ENCODE peak calls at places on chromosome 1, in ten cellular contexts. One of them, this sample, is unnamed.

GRCh38 chr1:51421961-51422360 is 91.6 kb upstream of the TTC39A start:
- DNase-seq in bronchial epithelial cell: peak
- DNase-seq in naive thymus-derived CD8-positive, alpha-beta T cell: no peak
- DNase-seq in NCI-H1417 treated with DMSO at 0.1 percent for 48 hours: no peak
- DNase-seq in activated CD4-positive, alpha-beta T cell treated with anti-CD3 and anti-CD28 coated beads, Interleukin-2, amount 50 U/mL, for 1 hour: no peak
- DNase-seq in stimulated activated CD4-positive, alpha-beta T cell treated with anti-CD3 and anti-CD28 coated beads, Interleukin-1b, Interleukin-23, amount 100 ng/mL, for 24 hours: no peak
- DNase-seq in CD8-positive, alpha-beta memory T cell: no peak
- DNase-seq in NCI-H82: peak
- DNase-seq in cerebellar cortex: peak
- DNase-seq in NCI-H2171 treated with DMSO at 0.1 percent for 48 hours: peak
- DNase-seq in this sample: peak

GRCh38 chr1:170239445-170239844 is 93.7 kb downstream of the NTMT2 start:
- DNase-seq in NCI-H1417 treated with DMSO at 0.1 percent for 48 hours: no peak
- DNase-seq in cerebellar cortex: no peak
- DNase-seq in NCI-H2171 treated with DMSO at 0.1 percent for 48 hours: no peak
- DNase-seq in naive thymus-derived CD8-positive, alpha-beta T cell: no peak
- DNase-seq in NCI-H82: no peak
- DNase-seq in CD8-positive, alpha-beta memory T cell: no peak
- DNase-seq in stimulated activated CD4-positive, alpha-beta T cell treated with anti-CD3 and anti-CD28 coated beads, Interleukin-1b, Interleukin-23, amount 100 ng/mL, for 24 hours: no peak
- DNase-seq in activated CD4-positive, alpha-beta T cell treated with anti-CD3 and anti-CD28 coated beads, Interleukin-2, amount 50 U/mL, for 1 hour: no peak
- DNase-seq in bronchial epithelial cell: peak
- DNase-seq in this sample: no peak

GRCh38 chr1:184524248-184524647 is 137.4 kb downstream of the C1orf21 start:
- DNase-seq in bronchial epithelial cell: peak
- DNase-seq in NCI-H1417 treated with DMSO at 0.1 percent for 48 hours: no peak
- DNase-seq in activated CD4-positive, alpha-beta T cell treated with anti-CD3 and anti-CD28 coated beads, Interleukin-2, amount 50 U/mL, for 1 hour: no peak
- DNase-seq in cerebellar cortex: no peak
- DNase-seq in naive thymus-derived CD8-positive, alpha-beta T cell: no peak
- DNase-seq in NCI-H2171 treated with DMSO at 0.1 percent for 48 hours: no peak
- DNase-seq in NCI-H82: no peak
- DNase-seq in stimulated activated CD4-positive, alpha-beta T cell treated with anti-CD3 and anti-CD28 coated beads, Interleukin-1b, Interleukin-23, amount 100 ng/mL, for 24 hours: no peak
- DNase-seq in CD8-positive, alpha-beta memory T cell: no peak
- DNase-seq in this sample: no peak

GRCh38 chr1:167957710-167958109 is 20.8 kb upstream of the MPC2 start:
- DNase-seq in NCI-H1417 treated with DMSO at 0.1 percent for 48 hours: no peak
- DNase-seq in stimulated activated CD4-positive, alpha-beta T cell treated with anti-CD3 and anti-CD28 coated beads, Interleukin-1b, Interleukin-23, amount 100 ng/mL, for 24 hours: no peak
- DNase-seq in cerebellar cortex: no peak
- DNase-seq in CD8-positive, alpha-beta memory T cell: no peak
- DNase-seq in NCI-H2171 treated with DMSO at 0.1 percent for 48 hours: no peak
- DNase-seq in NCI-H82: no peak
- DNase-seq in naive thymus-derived CD8-positive, alpha-beta T cell: no peak
- DNase-seq in bronchial epithelial cell: peak
- DNase-seq in activated CD4-positive, alpha-beta T cell treated with anti-CD3 and anti-CD28 coated beads, Interleukin-2, amount 50 U/mL, for 1 hour: no peak
- DNase-seq in this sample: no peak

GRCh38 chr1:34419662-34420061 is 243.0 kb downstream of the C1orf94 start:
- DNase-seq in NCI-H2171 treated with DMSO at 0.1 percent for 48 hours: peak
- DNase-seq in stimulated activated CD4-positive, alpha-beta T cell treated with anti-CD3 and anti-CD28 coated beads, Interleukin-1b, Interleukin-23, amount 100 ng/mL, for 24 hours: no peak
- DNase-seq in naive thymus-derived CD8-positive, alpha-beta T cell: no peak
- DNase-seq in bronchial epithelial cell: no peak
- DNase-seq in activated CD4-positive, alpha-beta T cell treated with anti-CD3 and anti-CD28 coated beads, Interleukin-2, amount 50 U/mL, for 1 hour: no peak
- DNase-seq in NCI-H82: peak
- DNase-seq in CD8-positive, alpha-beta memory T cell: no peak
- DNase-seq in NCI-H1417 treated with DMSO at 0.1 percent for 48 hours: no peak
- DNase-seq in cerebellar cortex: no peak
- DNase-seq in this sample: no peak

GRCh38 chr1:215631489-215631888 is 64.4 kb downstream of the KCTD3 start:
- DNase-seq in stimulated activated CD4-positive, alpha-beta T cell treated with anti-CD3 and anti-CD28 coated beads, Interleukin-1b, Interleukin-23, amount 100 ng/mL, for 24 hours: no peak
- DNase-seq in NCI-H2171 treated with DMSO at 0.1 percent for 48 hours: peak
- DNase-seq in NCI-H1417 treated with DMSO at 0.1 percent for 48 hours: peak
- DNase-seq in activated CD4-positive, alpha-beta T cell treated with anti-CD3 and anti-CD28 coated beads, Interleukin-2, amount 50 U/mL, for 1 hour: no peak
- DNase-seq in cerebellar cortex: peak
- DNase-seq in naive thymus-derived CD8-positive, alpha-beta T cell: no peak
- DNase-seq in bronchial epithelial cell: peak
- DNase-seq in NCI-H82: peak
- DNase-seq in CD8-positive, alpha-beta memory T cell: no peak
- DNase-seq in this sample: no peak

GRCh38 chr1:112435448-112435847 is 39.4 kb downstream of the CTTNBP2NL start:
- DNase-seq in NCI-H1417 treated with DMSO at 0.1 percent for 48 hours: no peak
- DNase-seq in naive thymus-derived CD8-positive, alpha-beta T cell: no peak
- DNase-seq in CD8-positive, alpha-beta memory T cell: no peak
- DNase-seq in NCI-H2171 treated with DMSO at 0.1 percent for 48 hours: no peak
- DNase-seq in bronchial epithelial cell: no peak
- DNase-seq in activated CD4-positive, alpha-beta T cell treated with anti-CD3 and anti-CD28 coated beads, Interleukin-2, amount 50 U/mL, for 1 hour: no peak
- DNase-seq in stimulated activated CD4-positive, alpha-beta T cell treated with anti-CD3 and anti-CD28 coated beads, Interleukin-1b, Interleukin-23, amount 100 ng/mL, for 24 hours: no peak
- DNase-seq in cerebellar cortex: no peak
- DNase-seq in NCI-H82: no peak
- DNase-seq in this sample: no peak

GRCh38 chr1:11671205-11671543 is 7.2 kb downstream of the FBXO6 start:
- DNase-seq in cerebellar cortex: no peak
- DNase-seq in NCI-H82: no peak
- DNase-seq in bronchial epithelial cell: no peak
- DNase-seq in CD8-positive, alpha-beta memory T cell: no peak
- DNase-seq in activated CD4-positive, alpha-beta T cell treated with anti-CD3 and anti-CD28 coated beads, Interleukin-2, amount 50 U/mL, for 1 hour: no peak
- DNase-seq in naive thymus-derived CD8-positive, alpha-beta T cell: no peak
- DNase-seq in stimulated activated CD4-positive, alpha-beta T cell treated with anti-CD3 and anti-CD28 coated beads, Interleukin-1b, Interleukin-23, amount 100 ng/mL, for 24 hours: no peak
- DNase-seq in NCI-H1417 treated with DMSO at 0.1 percent for 48 hours: no peak
- DNase-seq in NCI-H2171 treated with DMSO at 0.1 percent for 48 hours: no peak
- DNase-seq in this sample: no peak

GRCh38 chr1:53365405-53366063 is 37.7 kb upstream of the LRP8 start:
- DNase-seq in naive thymus-derived CD8-positive, alpha-beta T cell: no peak
- DNase-seq in stimulated activated CD4-positive, alpha-beta T cell treated with anti-CD3 and anti-CD28 coated beads, Interleukin-1b, Interleukin-23, amount 100 ng/mL, for 24 hours: no peak
- DNase-seq in NCI-H82: no peak
- DNase-seq in NCI-H2171 treated with DMSO at 0.1 percent for 48 hours: no peak
- DNase-seq in cerebellar cortex: no peak
- DNase-seq in CD8-positive, alpha-beta memory T cell: no peak
- DNase-seq in activated CD4-positive, alpha-beta T cell treated with anti-CD3 and anti-CD28 coated beads, Interleukin-2, amount 50 U/mL, for 1 hour: no peak
- DNase-seq in bronchial epithelial cell: no peak
- DNase-seq in NCI-H1417 treated with DMSO at 0.1 percent for 48 hours: no peak
- DNase-seq in this sample: no peak

GRCh38 chr1:9207086-9207485 is 27.5 kb upstream of the H6PD start:
- DNase-seq in naive thymus-derived CD8-positive, alpha-beta T cell: no peak
- DNase-seq in cerebellar cortex: no peak
- DNase-seq in bronchial epithelial cell: no peak
- DNase-seq in NCI-H82: no peak
- DNase-seq in activated CD4-positive, alpha-beta T cell treated with anti-CD3 and anti-CD28 coated beads, Interleukin-2, amount 50 U/mL, for 1 hour: no peak
- DNase-seq in NCI-H1417 treated with DMSO at 0.1 percent for 48 hours: no peak
- DNase-seq in NCI-H2171 treated with DMSO at 0.1 percent for 48 hours: no peak
- DNase-seq in stimulated activated CD4-positive, alpha-beta T cell treated with anti-CD3 and anti-CD28 coated beads, Interleukin-1b, Interleukin-23, amount 100 ng/mL, for 24 hours: no peak
- DNase-seq in CD8-positive, alpha-beta memory T cell: no peak
- DNase-seq in this sample: no peak

GRCh38 chr1:10559386-10559785 is 84.6 kb downstream of the PEX14 start:
- DNase-seq in cerebellar cortex: no peak
- DNase-seq in CD8-positive, alpha-beta memory T cell: no peak
- DNase-seq in bronchial epithelial cell: no peak
- DNase-seq in NCI-H1417 treated with DMSO at 0.1 percent for 48 hours: no peak
- DNase-seq in NCI-H82: no peak
- DNase-seq in naive thymus-derived CD8-positive, alpha-beta T cell: no peak
- DNase-seq in activated CD4-positive, alpha-beta T cell treated with anti-CD3 and anti-CD28 coated beads, Interleukin-2, amount 50 U/mL, for 1 hour: no peak
- DNase-seq in NCI-H2171 treated with DMSO at 0.1 percent for 48 hours: no peak
- DNase-seq in stimulated activated CD4-positive, alpha-beta T cell treated with anti-CD3 and anti-CD28 coated beads, Interleukin-1b, Interleukin-23, amount 100 ng/mL, for 24 hours: no peak
- DNase-seq in this sample: no peak

GRCh38 chr1:64327119-64327518 is 123.7 kb downstream of the UBE2U start:
- DNase-seq in NCI-H2171 treated with DMSO at 0.1 percent for 48 hours: no peak
- DNase-seq in CD8-positive, alpha-beta memory T cell: no peak
- DNase-seq in activated CD4-positive, alpha-beta T cell treated with anti-CD3 and anti-CD28 coated beads, Interleukin-2, amount 50 U/mL, for 1 hour: no peak
- DNase-seq in naive thymus-derived CD8-positive, alpha-beta T cell: no peak
- DNase-seq in bronchial epithelial cell: no peak
- DNase-seq in NCI-H1417 treated with DMSO at 0.1 percent for 48 hours: no peak
- DNase-seq in stimulated activated CD4-positive, alpha-beta T cell treated with anti-CD3 and anti-CD28 coated beads, Interleukin-1b, Interleukin-23, amount 100 ng/mL, for 24 hours: no peak
- DNase-seq in NCI-H82: no peak
- DNase-seq in cerebellar cortex: no peak
- DNase-seq in this sample: no peak

GRCh38 chr1:220170836-220171526 is 77.0 kb downstream of the IARS2 start:
- DNase-seq in CD8-positive, alpha-beta memory T cell: no peak
- DNase-seq in NCI-H2171 treated with DMSO at 0.1 percent for 48 hours: no peak
- DNase-seq in activated CD4-positive, alpha-beta T cell treated with anti-CD3 and anti-CD28 coated beads, Interleukin-2, amount 50 U/mL, for 1 hour: no peak
- DNase-seq in stimulated activated CD4-positive, alpha-beta T cell treated with anti-CD3 and anti-CD28 coated beads, Interleukin-1b, Interleukin-23, amount 100 ng/mL, for 24 hours: no peak
- DNase-seq in NCI-H1417 treated with DMSO at 0.1 percent for 48 hours: no peak
- DNase-seq in bronchial epithelial cell: no peak
- DNase-seq in NCI-H82: no peak
- DNase-seq in cerebellar cortex: no peak
- DNase-seq in naive thymus-derived CD8-positive, alpha-beta T cell: no peak
- DNase-seq in this sample: no peak

GRCh38 chr1:65717815-65718454 is 74.8 kb upstream of the PDE4B start:
- DNase-seq in activated CD4-positive, alpha-beta T cell treated with anti-CD3 and anti-CD28 coated beads, Interleukin-2, amount 50 U/mL, for 1 hour: no peak
- DNase-seq in CD8-positive, alpha-beta memory T cell: no peak
- DNase-seq in NCI-H2171 treated with DMSO at 0.1 percent for 48 hours: no peak
- DNase-seq in cerebellar cortex: peak
- DNase-seq in stimulated activated CD4-positive, alpha-beta T cell treated with anti-CD3 and anti-CD28 coated beads, Interleukin-1b, Interleukin-23, amount 100 ng/mL, for 24 hours: no peak
- DNase-seq in NCI-H1417 treated with DMSO at 0.1 percent for 48 hours: no peak
- DNase-seq in NCI-H82: peak
- DNase-seq in naive thymus-derived CD8-positive, alpha-beta T cell: no peak
- DNase-seq in bronchial epithelial cell: no peak
- DNase-seq in this sample: no peak

GRCh38 chr1:51548986-51549619 is 30.0 kb upstream of the EPS15 start:
- DNase-seq in NCI-H82: no peak
- DNase-seq in activated CD4-positive, alpha-beta T cell treated with anti-CD3 and anti-CD28 coated beads, Interleukin-2, amount 50 U/mL, for 1 hour: no peak
- DNase-seq in stimulated activated CD4-positive, alpha-beta T cell treated with anti-CD3 and anti-CD28 coated beads, Interleukin-1b, Interleukin-23, amount 100 ng/mL, for 24 hours: no peak
- DNase-seq in naive thymus-derived CD8-positive, alpha-beta T cell: no peak
- DNase-seq in bronchial epithelial cell: no peak
- DNase-seq in NCI-H1417 treated with DMSO at 0.1 percent for 48 hours: no peak
- DNase-seq in NCI-H2171 treated with DMSO at 0.1 percent for 48 hours: no peak
- DNase-seq in CD8-positive, alpha-beta memory T cell: no peak
- DNase-seq in cerebellar cortex: no peak
- DNase-seq in this sample: no peak

GRCh38 chr1:201847150-201847549 is 18.2 kb downstream of the IPO9 start:
- DNase-seq in naive thymus-derived CD8-positive, alpha-beta T cell: no peak
- DNase-seq in activated CD4-positive, alpha-beta T cell treated with anti-CD3 and anti-CD28 coated beads, Interleukin-2, amount 50 U/mL, for 1 hour: no peak
- DNase-seq in stimulated activated CD4-positive, alpha-beta T cell treated with anti-CD3 and anti-CD28 coated beads, Interleukin-1b, Interleukin-23, amount 100 ng/mL, for 24 hours: no peak
- DNase-seq in CD8-positive, alpha-beta memory T cell: no peak
- DNase-seq in bronchial epithelial cell: no peak
- DNase-seq in NCI-H1417 treated with DMSO at 0.1 percent for 48 hours: no peak
- DNase-seq in cerebellar cortex: peak
- DNase-seq in NCI-H2171 treated with DMSO at 0.1 percent for 48 hours: no peak
- DNase-seq in NCI-H82: no peak
- DNase-seq in this sample: no peak

GRCh38 chr1:192579319-192579738 is 3.8 kb downstream of the RGS1 start:
- DNase-seq in NCI-H2171 treated with DMSO at 0.1 percent for 48 hours: no peak
- DNase-seq in CD8-positive, alpha-beta memory T cell: no peak
- DNase-seq in bronchial epithelial cell: peak
- DNase-seq in NCI-H82: peak
- DNase-seq in stimulated activated CD4-positive, alpha-beta T cell treated with anti-CD3 and anti-CD28 coated beads, Interleukin-1b, Interleukin-23, amount 100 ng/mL, for 24 hours: no peak
- DNase-seq in naive thymus-derived CD8-positive, alpha-beta T cell: no peak
- DNase-seq in NCI-H1417 treated with DMSO at 0.1 percent for 48 hours: no peak
- DNase-seq in cerebellar cortex: peak
- DNase-seq in activated CD4-positive, alpha-beta T cell treated with anti-CD3 and anti-CD28 coated beads, Interleukin-2, amount 50 U/mL, for 1 hour: no peak
- DNase-seq in this sample: peak

GRCh38 chr1:14706656-14707055 is 108.2 kb downstream of the KAZN start:
- DNase-seq in CD8-positive, alpha-beta memory T cell: no peak
- DNase-seq in naive thymus-derived CD8-positive, alpha-beta T cell: no peak
- DNase-seq in NCI-H2171 treated with DMSO at 0.1 percent for 48 hours: peak
- DNase-seq in activated CD4-positive, alpha-beta T cell treated with anti-CD3 and anti-CD28 coated beads, Interleukin-2, amount 50 U/mL, for 1 hour: no peak
- DNase-seq in bronchial epithelial cell: no peak
- DNase-seq in NCI-H82: peak
- DNase-seq in NCI-H1417 treated with DMSO at 0.1 percent for 48 hours: no peak
- DNase-seq in cerebellar cortex: peak
- DNase-seq in stimulated activated CD4-positive, alpha-beta T cell treated with anti-CD3 and anti-CD28 coated beads, Interleukin-1b, Interleukin-23, amount 100 ng/mL, for 24 hours: no peak
- DNase-seq in this sample: no peak

GRCh38 chr1:38527373-38527966 is 332.1 kb downstream of the RRAGC start:
- DNase-seq in naive thymus-derived CD8-positive, alpha-beta T cell: peak
- DNase-seq in bronchial epithelial cell: peak
- DNase-seq in cerebellar cortex: no peak
- DNase-seq in CD8-positive, alpha-beta memory T cell: peak
- DNase-seq in stimulated activated CD4-positive, alpha-beta T cell treated with anti-CD3 and anti-CD28 coated beads, Interleukin-1b, Interleukin-23, amount 100 ng/mL, for 24 hours: peak
- DNase-seq in activated CD4-positive, alpha-beta T cell treated with anti-CD3 and anti-CD28 coated beads, Interleukin-2, amount 50 U/mL, for 1 hour: peak
- DNase-seq in NCI-H1417 treated with DMSO at 0.1 percent for 48 hours: no peak
- DNase-seq in NCI-H82: no peak
- DNase-seq in NCI-H2171 treated with DMSO at 0.1 percent for 48 hours: no peak
- DNase-seq in this sample: peak

GRCh38 chr1:97377432-97378034 is 543.3 kb downstream of the DPYD start:
- DNase-seq in NCI-H2171 treated with DMSO at 0.1 percent for 48 hours: no peak
- DNase-seq in bronchial epithelial cell: peak
- DNase-seq in NCI-H82: no peak
- DNase-seq in CD8-positive, alpha-beta memory T cell: no peak
- DNase-seq in activated CD4-positive, alpha-beta T cell treated with anti-CD3 and anti-CD28 coated beads, Interleukin-2, amount 50 U/mL, for 1 hour: no peak
- DNase-seq in stimulated activated CD4-positive, alpha-beta T cell treated with anti-CD3 and anti-CD28 coated beads, Interleukin-1b, Interleukin-23, amount 100 ng/mL, for 24 hours: no peak
- DNase-seq in cerebellar cortex: no peak
- DNase-seq in NCI-H1417 treated with DMSO at 0.1 percent for 48 hours: no peak
- DNase-seq in naive thymus-derived CD8-positive, alpha-beta T cell: no peak
- DNase-seq in this sample: no peak

GRCh38 chr1:200775850-200776249 is 37.2 kb downstream of the CAMSAP2 start:
- DNase-seq in CD8-positive, alpha-beta memory T cell: no peak
- DNase-seq in naive thymus-derived CD8-positive, alpha-beta T cell: no peak
- DNase-seq in activated CD4-positive, alpha-beta T cell treated with anti-CD3 and anti-CD28 coated beads, Interleukin-2, amount 50 U/mL, for 1 hour: no peak
- DNase-seq in bronchial epithelial cell: no peak
- DNase-seq in NCI-H1417 treated with DMSO at 0.1 percent for 48 hours: no peak
- DNase-seq in stimulated activated CD4-positive, alpha-beta T cell treated with anti-CD3 and anti-CD28 coated beads, Interleukin-1b, Interleukin-23, amount 100 ng/mL, for 24 hours: no peak
- DNase-seq in cerebellar cortex: no peak
- DNase-seq in NCI-H2171 treated with DMSO at 0.1 percent for 48 hours: no peak
- DNase-seq in NCI-H82: no peak
- DNase-seq in this sample: no peak

GRCh38 chr1:191851799-191852595 is 306.3 kb upstream of the RGS18 start:
- DNase-seq in NCI-H82: no peak
- DNase-seq in NCI-H2171 treated with DMSO at 0.1 percent for 48 hours: no peak
- DNase-seq in activated CD4-positive, alpha-beta T cell treated with anti-CD3 and anti-CD28 coated beads, Interleukin-2, amount 50 U/mL, for 1 hour: no peak
- DNase-seq in stimulated activated CD4-positive, alpha-beta T cell treated with anti-CD3 and anti-CD28 coated beads, Interleukin-1b, Interleukin-23, amount 100 ng/mL, for 24 hours: no peak
- DNase-seq in cerebellar cortex: no peak
- DNase-seq in bronchial epithelial cell: peak
- DNase-seq in naive thymus-derived CD8-positive, alpha-beta T cell: no peak
- DNase-seq in NCI-H1417 treated with DMSO at 0.1 percent for 48 hours: no peak
- DNase-seq in CD8-positive, alpha-beta memory T cell: no peak
- DNase-seq in this sample: no peak

GRCh38 chr1:179175011-179175934 is 54.2 kb downstream of the ABL2 start:
- DNase-seq in NCI-H82: peak
- DNase-seq in bronchial epithelial cell: peak
- DNase-seq in cerebellar cortex: peak
- DNase-seq in CD8-positive, alpha-beta memory T cell: no peak
- DNase-seq in stimulated activated CD4-positive, alpha-beta T cell treated with anti-CD3 and anti-CD28 coated beads, Interleukin-1b, Interleukin-23, amount 100 ng/mL, for 24 hours: no peak
- DNase-seq in NCI-H2171 treated with DMSO at 0.1 percent for 48 hours: no peak
- DNase-seq in activated CD4-positive, alpha-beta T cell treated with anti-CD3 and anti-CD28 coated beads, Interleukin-2, amount 50 U/mL, for 1 hour: no peak
- DNase-seq in naive thymus-derived CD8-positive, alpha-beta T cell: no peak
- DNase-seq in NCI-H1417 treated with DMSO at 0.1 percent for 48 hours: no peak
- DNase-seq in this sample: no peak

GRCh38 chr1:89547563-89548485 is 23.2 kb downstream of the LRRC8B start:
- DNase-seq in cerebellar cortex: no peak
- DNase-seq in NCI-H2171 treated with DMSO at 0.1 percent for 48 hours: peak
- DNase-seq in NCI-H82: no peak
- DNase-seq in CD8-positive, alpha-beta memory T cell: no peak
- DNase-seq in activated CD4-positive, alpha-beta T cell treated with anti-CD3 and anti-CD28 coated beads, Interleukin-2, amount 50 U/mL, for 1 hour: no peak
- DNase-seq in NCI-H1417 treated with DMSO at 0.1 percent for 48 hours: peak
- DNase-seq in stimulated activated CD4-positive, alpha-beta T cell treated with anti-CD3 and anti-CD28 coated beads, Interleukin-1b, Interleukin-23, amount 100 ng/mL, for 24 hours: no peak
- DNase-seq in naive thymus-derived CD8-positive, alpha-beta T cell: no peak
- DNase-seq in bronchial epithelial cell: peak
- DNase-seq in this sample: no peak

GRCh38 chr1:45443580-45444446 is 47.1 kb downstream of the TESK2 start:
- DNase-seq in cerebellar cortex: no peak
- DNase-seq in NCI-H82: no peak
- DNase-seq in CD8-positive, alpha-beta memory T cell: no peak
- DNase-seq in stimulated activated CD4-positive, alpha-beta T cell treated with anti-CD3 and anti-CD28 coated beads, Interleukin-1b, Interleukin-23, amount 100 ng/mL, for 24 hours: no peak
- DNase-seq in naive thymus-derived CD8-positive, alpha-beta T cell: no peak
- DNase-seq in activated CD4-positive, alpha-beta T cell treated with anti-CD3 and anti-CD28 coated beads, Interleukin-2, amount 50 U/mL, for 1 hour: no peak
- DNase-seq in NCI-H1417 treated with DMSO at 0.1 percent for 48 hours: no peak
- DNase-seq in bronchial epithelial cell: no peak
- DNase-seq in NCI-H2171 treated with DMSO at 0.1 percent for 48 hours: peak
- DNase-seq in this sample: no peak

GRCh38 chr1:232009741-232010140 is 383.2 kb downstream of the DISC1 start:
- DNase-seq in NCI-H82: no peak
- DNase-seq in NCI-H2171 treated with DMSO at 0.1 percent for 48 hours: no peak
- DNase-seq in naive thymus-derived CD8-positive, alpha-beta T cell: no peak
- DNase-seq in cerebellar cortex: no peak
- DNase-seq in stimulated activated CD4-positive, alpha-beta T cell treated with anti-CD3 and anti-CD28 coated beads, Interleukin-1b, Interleukin-23, amount 100 ng/mL, for 24 hours: no peak
- DNase-seq in activated CD4-positive, alpha-beta T cell treated with anti-CD3 and anti-CD28 coated beads, Interleukin-2, amount 50 U/mL, for 1 hour: no peak
- DNase-seq in bronchial epithelial cell: no peak
- DNase-seq in CD8-positive, alpha-beta memory T cell: no peak
- DNase-seq in NCI-H1417 treated with DMSO at 0.1 percent for 48 hours: no peak
- DNase-seq in this sample: no peak

GRCh38 chr1:204714194-204714860 is 28.8 kb upstream of the LRRN2 start:
- DNase-seq in NCI-H82: no peak
- DNase-seq in activated CD4-positive, alpha-beta T cell treated with anti-CD3 and anti-CD28 coated beads, Interleukin-2, amount 50 U/mL, for 1 hour: no peak
- DNase-seq in cerebellar cortex: no peak
- DNase-seq in stimulated activated CD4-positive, alpha-beta T cell treated with anti-CD3 and anti-CD28 coated beads, Interleukin-1b, Interleukin-23, amount 100 ng/mL, for 24 hours: no peak
- DNase-seq in NCI-H2171 treated with DMSO at 0.1 percent for 48 hours: no peak
- DNase-seq in CD8-positive, alpha-beta memory T cell: no peak
- DNase-seq in bronchial epithelial cell: no peak
- DNase-seq in naive thymus-derived CD8-positive, alpha-beta T cell: no peak
- DNase-seq in NCI-H1417 treated with DMSO at 0.1 percent for 48 hours: no peak
- DNase-seq in this sample: no peak

GRCh38 chr1:59034925-59035324 is 251.1 kb upstream of the JUN start:
- DNase-seq in NCI-H82: no peak
- DNase-seq in cerebellar cortex: no peak
- DNase-seq in NCI-H2171 treated with DMSO at 0.1 percent for 48 hours: no peak
- DNase-seq in NCI-H1417 treated with DMSO at 0.1 percent for 48 hours: no peak
- DNase-seq in CD8-positive, alpha-beta memory T cell: no peak
- DNase-seq in stimulated activated CD4-positive, alpha-beta T cell treated with anti-CD3 and anti-CD28 coated beads, Interleukin-1b, Interleukin-23, amount 100 ng/mL, for 24 hours: no peak
- DNase-seq in naive thymus-derived CD8-positive, alpha-beta T cell: no peak
- DNase-seq in activated CD4-positive, alpha-beta T cell treated with anti-CD3 and anti-CD28 coated beads, Interleukin-2, amount 50 U/mL, for 1 hour: no peak
- DNase-seq in bronchial epithelial cell: no peak
- DNase-seq in this sample: no peak